ENCODE peak calls at places on chromosomes 5 and 9, in six cellular contexts. M, L, Z, Y, P and S are unnamed samples.
A peak's percentile ranks its signal among the peaks of the same experiment; 100 is the strongest.

GRCh38 chr5:145743396-145744061 is 91.6 kb downstream of the PRELID2 start:
- DNase-seq in M (no peak), L (no peak), Z (no peak), Y (no peak), P (no peak), S (no peak)

GRCh38 chr5:167998148-167998767 is 293.2 kb upstream of the WWC1 start:
- DNase-seq in M (no peak), L (no peak), Z (no peak), Y (no peak), P (no peak), S (no peak)

GRCh38 chr9:27413507-27414214 is 110.4 kb upstream of the IFNK start:
- DNase-seq in M (no peak), L (no peak), Z (no peak), Y (no peak), P (no peak), S (no peak)

GRCh38 chr9:125748511-125749099 is 1.4 kb downstream of the PBX3 start:
- DNase-seq in M (no peak), L (peak; percentile 83), Z (no peak), Y (no peak), P (no peak), S (peak; percentile 29)

GRCh38 chr5:52943285-52943684 is 45.9 kb upstream of the ITGA2 start:
- DNase-seq in M (peak; percentile 31), L (no peak), Z (no peak), Y (no peak), P (no peak), S (no peak)

GRCh38 chr9:76176176-76176575 is 218.1 kb downstream of the RFK start:
- DNase-seq in M (no peak), L (no peak), Z (no peak), Y (no peak), P (no peak), S (no peak)

GRCh38 chr9:87502446-87503232 is 5.0 kb downstream of the DAPK1 start:
- DNase-seq in M (no peak), L (no peak), Z (no peak), Y (no peak), P (peak; percentile 36), S (peak; percentile 92)

GRCh38 chr5:140147460-140147859 is 21.7 kb downstream of the IGIP start:
- DNase-seq in M (no peak), L (no peak), Z (no peak), Y (no peak), P (no peak), S (peak; percentile 21)

GRCh38 chr5:94660506-94660905 is 42.0 kb downstream of the SLF1 start:
- DNase-seq in M (no peak), L (no peak), Z (no peak), Y (no peak), P (no peak), S (no peak)

GRCh38 chr5:56360816-56361215 is 127.7 kb upstream of the ANKRD55 start:
- DNase-seq in M (no peak), L (no peak), Z (no peak), Y (no peak), P (no peak), S (no peak)

GRCh38 chr5:160651682-160652645 is 200.0 kb downstream of the ATP10B start:
- DNase-seq in M (no peak), L (no peak), Z (no peak), Y (no peak), P (no peak), S (no peak)

GRCh38 chr5:67156976-67157583 is 39.5 kb downstream of the CD180 start:
- DNase-seq in M (peak; percentile 37), L (peak; percentile 49), Z (no peak), Y (no peak), P (peak; percentile 45), S (no peak)

GRCh38 chr5:32308951-32309350 is 3.8 kb downstream of the MTMR12 start:
- DNase-seq in M (no peak), L (no peak), Z (no peak), Y (no peak), P (no peak), S (no peak)

GRCh38 chr9:95381243-95381642 is 63.7 kb upstream of the FANCC start:
- DNase-seq in M (no peak), L (no peak), Z (no peak), Y (no peak), P (no peak), S (no peak)

GRCh38 chr5:124453221-124454032 is 293.0 kb downstream of the ZNF608 start:
- DNase-seq in M (no peak), L (no peak), Z (no peak), Y (no peak), P (no peak), S (no peak)

GRCh38 chr5:159459951-159460538 is 129.8 kb upstream of the IL12B start:
- DNase-seq in M (no peak), L (no peak), Z (no peak), Y (no peak), P (no peak), S (no peak)

GRCh38 chr5:93428868-93429267 is 152.2 kb downstream of the NR2F1-AS1 start:
- DNase-seq in M (peak; percentile 14), L (no peak), Z (no peak), Y (no peak), P (no peak), S (no peak)

GRCh38 chr5:122093415-122093814 is 15.4 kb upstream of the LOX start:
- DNase-seq in M (no peak), L (no peak), Z (no peak), Y (no peak), P (no peak), S (no peak)

GRCh38 chr5:168843277-168843997 is 264.3 kb upstream of the PANK3 start:
- DNase-seq in M (no peak), L (no peak), Z (no peak), Y (no peak), P (no peak), S (no peak)

GRCh38 chr9:115122937-115123336 is 5.0 kb upstream of the TNC start:
- DNase-seq in M (no peak), L (no peak), Z (no peak), Y (no peak), P (no peak), S (no peak)

GRCh38 chr9:126532019-126532462 is 81.7 kb upstream of the LMX1B start:
- DNase-seq in M (no peak), L (no peak), Z (no peak), Y (no peak), P (no peak), S (no peak)

GRCh38 chr5:16542275-16542674 is 74.5 kb downstream of the RETREG1 start:
- DNase-seq in M (no peak), L (no peak), Z (no peak), Y (no peak), P (no peak), S (no peak)

GRCh38 chr9:13823021-13823420 is 490.9 kb downstream of the NFIB start:
- DNase-seq in M (no peak), L (no peak), Z (no peak), Y (no peak), P (no peak), S (no peak)

GRCh38 chr5:1183424-1184162 is 17.8 kb upstream of the SLC6A19 start:
- DNase-seq in M (no peak), L (no peak), Z (peak; percentile 57), Y (no peak), P (no peak), S (no peak)

GRCh38 chr5:1182360-1182632 is 19.1 kb upstream of the SLC6A19 start:
- DNase-seq in M (no peak), L (no peak), Z (no peak), Y (no peak), P (no peak), S (no peak)

GRCh38 chr5:1184163-1184470 is 17.3 kb upstream of the SLC6A19 start:
- DNase-seq in M (no peak), L (no peak), Z (no peak), Y (no peak), P (no peak), S (no peak)

GRCh38 chr5:1181451-1182359 is 19.7 kb upstream of the SLC6A19 start:
- DNase-seq in M (no peak), L (no peak), Z (peak; percentile 57), Y (no peak), P (peak; percentile 53), S (peak; percentile 81)

DNA sequence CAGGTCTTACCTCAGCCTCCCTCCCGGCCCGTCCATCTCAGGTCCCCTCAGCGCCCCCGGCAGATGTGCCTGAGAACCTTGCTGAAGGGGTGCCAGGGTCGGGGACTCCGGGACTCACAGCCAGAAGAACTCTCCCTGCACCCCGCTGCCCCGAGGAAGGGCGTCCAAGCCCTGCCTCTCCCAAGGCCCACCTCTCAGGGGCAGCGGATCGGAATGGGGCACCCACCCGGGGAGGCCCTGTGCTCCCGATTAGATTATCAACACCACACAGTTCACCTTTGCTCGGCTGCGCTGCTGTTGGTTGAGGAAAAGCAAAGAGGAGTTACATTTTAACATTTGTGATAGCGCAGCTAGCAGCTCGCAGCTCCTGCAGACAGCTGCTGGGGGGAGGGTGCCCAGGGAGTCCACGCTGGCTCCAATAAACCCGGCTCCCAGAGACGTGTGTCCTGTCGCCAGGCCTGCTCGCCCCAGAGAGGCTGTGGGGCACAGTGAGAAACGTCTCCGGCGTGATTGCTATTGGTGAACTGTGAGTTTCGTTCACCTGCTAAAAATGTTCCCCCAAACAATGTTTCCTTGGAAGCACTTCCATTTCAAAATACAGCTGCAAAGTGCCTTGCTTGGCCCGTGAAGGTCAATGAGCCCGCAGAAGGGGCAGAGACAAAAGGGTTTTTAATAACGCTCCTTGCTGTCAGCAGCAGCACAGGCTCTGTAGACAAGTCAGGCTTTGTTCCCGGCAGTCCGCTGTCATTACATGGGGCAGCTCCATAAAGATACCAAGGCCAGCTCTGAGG is 18.6 kb upstream of the SLC6A19 start:
- DNase-seq in M (no peak), L (no peak), Z (peak; percentile 53), Y (no peak), P (peak; percentile 58), S (peak; percentile 90)
- H3K4me1 ChIP-seq in M (no peaks in the 10 kb centered on the region), L (peaks cover 5% of the 10 kb centered on the region), Z (peaks cover 3% of the 10 kb centered on the region), Y (no peaks in the 10 kb centered on the region), P (peaks cover 28% of the 10 kb centered on the region), S (peaks cover 58% of the 10 kb centered on the region)

GRCh38 chr9:134340475-134341186 is 14.4 kb downstream of the RXRA start:
- DNase-seq in M (peak; percentile 90), L (no peak), Z (no peak), Y (no peak), P (no peak), S (no peak)
- H3K4me1 ChIP-seq in M (peaks cover 45% of the 10 kb centered on the region), L (peaks cover 16% of the 10 kb centered on the region), Z (peaks cover 90% of the 10 kb centered on the region), Y (peaks cover 87% of the 10 kb centered on the region), P (peaks cover 96% of the 10 kb centered on the region), S (no peaks in the 10 kb centered on the region)

GRCh38 chr9:89870207-89870606 is 265.4 kb downstream of the GADD45G start:
- DNase-seq in M (no peak), L (no peak), Z (no peak), Y (no peak), P (no peak), S (peak; percentile 10)
- H3K4me1 ChIP-seq in M (no peaks in the 10 kb centered on the region), L (no peaks in the 10 kb centered on the region), Z (peaks cover 27% of the 10 kb centered on the region), Y (peaks cover 5% of the 10 kb centered on the region), P (no peaks in the 10 kb centered on the region), S (peaks cover 2% of the 10 kb centered on the region)

DNA sequence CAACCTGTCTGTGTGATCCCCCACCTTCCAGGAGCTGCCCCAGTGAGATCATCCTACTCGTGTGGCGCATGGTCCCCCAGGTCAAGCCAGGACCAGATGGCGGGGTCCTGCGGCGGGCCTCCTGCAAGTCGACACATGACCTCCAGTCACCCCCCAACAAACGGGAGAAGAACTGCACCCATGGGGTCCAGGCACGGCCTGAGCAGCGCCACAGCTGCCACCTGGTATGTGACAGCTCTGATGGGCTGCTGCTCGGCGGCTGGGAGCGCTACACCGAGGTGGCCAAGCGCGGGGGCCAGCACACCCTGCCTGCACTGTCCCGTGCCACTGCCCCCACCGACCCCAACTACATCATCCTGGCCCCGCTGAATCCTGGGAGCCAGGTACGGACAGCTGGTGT is 43.7 kb downstream of the RGS3 start:
- DNase-seq in M (no peak), L (no peak), Z (no peak), Y (no peak), P (no peak), S (no peak)
- H3K4me1 ChIP-seq in M (peaks cover 69% of the 10 kb centered on the region), L (peaks cover 37% of the 10 kb centered on the region), Z (peaks cover 52% of the 10 kb centered on the region), Y (no peaks in the 10 kb centered on the region), P (peaks cover 47% of the 10 kb centered on the region), S (no peaks in the 10 kb centered on the region)